ENCODE peak calls at places on chromosomes 16 and 17, in five cellular contexts. D is GM23338, A is OCI-LY7, P is transverse colon, G is heart right ventricle. U is an unnamed sample. For H3K4me1, the result is how much of the 10 kb centered on the place peaks cover.

GRCh38 chr17:68790931-68791330 is 164.3 kb downstream of the ABCA8 start:
- DNase-seq in D (no peak), A (no peak), P (no peak), G (peak), U (no peak)

GRCh38 chr17:78366109-78366848 is 6.4 kb upstream of the SOCS3 start:
- DNase-seq in D (peak), A (no peak), P (no peak), G (no peak), U (no peak)

GRCh38 chr17:4005296-4006164 is 41.3 kb upstream of the ATP2A3 start:
- DNase-seq in D (no peak), A (no peak), P (no peak), G (no peak), U (no peak)

GRCh38 chr17:58081641-58082340 is 1.4 kb upstream of the DYNLL2 start:
- DNase-seq in D (peak), A (no peak), P (no peak), G (no peak), U (no peak)

GRCh38 chr16:22420606-22421135 is 46.3 kb upstream of the CDR2 start:
- DNase-seq in D (no peak), A (no peak), P (no peak), G (no peak), U (no peak)

GRCh38 chr17:27598337-27599050 is 32.5 kb upstream of the LGALS9 start:
- DNase-seq in D (no peak), A (no peak), P (no peak), G (no peak), U (no peak)

GRCh38 chr17:48177816-48178215 is 70.2 kb downstream of the SNX11 start:
- DNase-seq in D (no peak), A (no peak), P (no peak), G (no peak), U (no peak)

GRCh38 chr17:80643700-80644099 is 99.1 kb downstream of the RPTOR start:
- DNase-seq in D (no peak), A (no peak), P (no peak), G (no peak), U (no peak)

GRCh38 chr17:67421869-67422273 is 44.8 kb downstream of the PITPNC1 start:
- DNase-seq in D (peak), A (no peak), P (peak), G (peak), U (peak)

GRCh38 chr16:25111403-25112166 is at the start of gene LCMT1:
- DNase-seq in D (peak), A (peak), P (peak), G (peak), U (peak)

GRCh38 chr16:1093284-1094123 is 2.5 kb downstream of the C1QTNF8 start:
- DNase-seq in D (peak), A (peak), P (no peak), G (no peak), U (peak)

GRCh38 chr17:31581022-31581483 is 189.6 kb downstream of the RAB11FIP4 start:
- DNase-seq in D (no peak), A (no peak), P (peak), G (peak), U (no peak)

GRCh38 chr17:72065556-72065955 is 55.3 kb upstream of the SOX9 start:
- DNase-seq in D (no peak), A (no peak), P (no peak), G (no peak), U (no peak)

GRCh38 chr16:21166561-21166961 is 8.1 kb downstream of the LDAF1 start:
- DNase-seq in D (peak), A (no peak), P (no peak), G (no peak), U (no peak)

GRCh38 chr16:68722119-68723024 is 14.7 kb upstream of the CDH1 start:
- DNase-seq in D (no peak), A (no peak), P (peak), G (no peak), U (peak)

GRCh38 chr16:87487361-87487924 is 5.4 kb downstream of the ZCCHC14 start:
- DNase-seq in D (peak), A (no peak), P (peak), G (no peak), U (peak)

GRCh38 chr17:43324205-43324893 is 74.4 kb upstream of the ARL4D start:
- DNase-seq in D (peak), A (peak), P (no peak), G (no peak), U (no peak)

GRCh38 chr16:24198807-24199533 is 57.2 kb upstream of the CACNG3 start:
- DNase-seq in D (no peak), A (no peak), P (no peak), G (no peak), U (peak)

GRCh38 chr17:44029736-44030135 is 15.0 kb upstream of the TMEM101 start:
- DNase-seq in D (no peak), A (no peak), P (no peak), G (no peak), U (no peak)

GRCh38 chr17:64630309-64631223 is 31.5 kb downstream of the SMURF2 start:
- DNase-seq in D (no peak), A (no peak), P (no peak), G (no peak), U (no peak)

GRCh38 chr16:6377956-6378355 is 954.7 kb upstream of the RBFOX1 start:
- DNase-seq in D (no peak), A (no peak), P (no peak), G (no peak), U (no peak)

GRCh38 chr16:50313596-50314483 is 47.5 kb downstream of the ADCY7 start:
- DNase-seq in D (no peak), A (no peak), P (no peak), G (peak), U (no peak)

GRCh38 chr17:18260332-18261145 is at the start of gene MIEF2:
- DNase-seq in D (peak), A (peak), P (peak), G (peak), U (peak)
- H3K4me1 ChIP-seq in D (under half), A (under half), P (half or more), G (half or more), U (under half)

GRCh38 chr16:27318399-27319256 is 4.9 kb downstream of the IL4R start:
- DNase-seq in D (no peak), A (peak), P (peak), G (no peak), U (peak)
- H3K4me3 ChIP-seq in D (no peak), A (peak), P (no peak), G (no peak), U (no peak)

GRCh38 chr16:67190448-67191399 is 788 bp upstream of the EXOC3L1 start:
- DNase-seq in D (no peak), A (no peak), P (no peak), G (no peak), U (no peak)

GRCh38 chr16:67187175-67187900 is 2.6 kb downstream of the EXOC3L1 start:
- DNase-seq in D (no peak), A (no peak), P (no peak), G (no peak), U (no peak)

GRCh38 chr16:67186550-67186950 is 2.8 kb upstream of the MATCAP1 start:
- DNase-seq in D (peak), A (no peak), P (no peak), G (no peak), U (no peak)

GRCh38 chr16:67190041-67190440 is at the start of gene EXOC3L1:
- DNase-seq in D (peak), A (no peak), P (no peak), G (no peak), U (no peak)

GRCh38 chr16:67188798-67189197 is 1.1 kb downstream of the EXOC3L1 start:
- DNase-seq in D (no peak), A (no peak), P (no peak), G (no peak), U (no peak)
- H3K4me1 ChIP-seq in D (under half), A (under half), P (under half), G (half or more), U (under half)

GRCh38 chr17:49567871-49568694 is 7.6 kb upstream of the NXPH3 start:
- DNase-seq in D (peak), A (peak), P (peak), G (peak), U (peak)

GRCh38 chr17:49566668-49567071 is 9.0 kb upstream of the NXPH3 start:
- DNase-seq in D (no peak), A (no peak), P (no peak), G (no peak), U (peak)

GRCh38 chr17:49565948-49566491 is 9.7 kb upstream of the NXPH3 start:
- DNase-seq in D (no peak), A (no peak), P (peak), G (peak), U (peak)

GRCh38 chr17:49564638-49565037 is 11.0 kb upstream of the NXPH3 start:
- DNase-seq in D (no peak), A (no peak), P (no peak), G (no peak), U (no peak)

GRCh38 chr17:49567104-49567521 is 8.6 kb upstream of the NXPH3 start:
- DNase-seq in D (no peak), A (no peak), P (no peak), G (no peak), U (no peak)
- H3K4me3 ChIP-seq in D (no peak), A (no peak), P (no peak), G (no peak), U (peak)

DNA sequence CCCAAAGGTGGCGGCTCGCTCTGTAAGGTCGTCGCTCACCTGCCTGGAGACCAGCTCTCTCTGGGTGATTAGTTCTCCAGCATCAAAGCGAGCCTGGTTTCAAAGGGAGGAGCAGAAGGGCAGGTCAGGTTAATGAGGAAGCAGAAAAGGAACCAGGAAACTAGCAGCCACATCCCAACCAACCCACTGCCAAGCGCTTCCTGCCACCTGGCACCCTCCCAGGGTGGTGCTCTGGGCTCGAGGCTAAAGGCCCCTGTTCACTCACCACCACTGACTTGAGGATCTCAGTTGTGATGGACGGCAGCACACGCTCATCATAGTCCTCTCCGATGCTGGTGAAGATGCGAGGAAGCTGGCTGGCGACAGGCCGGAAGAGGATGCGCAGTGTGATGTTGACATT is 5.6 kb downstream of the PHB1 start:
- DNase-seq in D (no peak), A (no peak), P (peak), G (no peak), U (peak)
- H3K4me1 ChIP-seq in D (under half), A (under half), P (under half), G (under half), U (under half)

GRCh38 chr17:75777243-75777922 is 7.2 kb upstream of the UNK start:
- DNase-seq in D (no peak), A (no peak), P (no peak), G (no peak), U (no peak)
- H3K4me3 ChIP-seq in D (peak), A (peak), P (peak), G (peak), U (peak)